ENCODE peak calls at places on chromosomes 3 and 15, in four cellular contexts. D is suprapubic skin, H is stomach, K is A549. V is an unnamed sample.

GRCh38 chr3:149466192-149466591 is 8.3 kb upstream of the TM4SF4 start:
- DNase-seq in H (no peak), K (peak; percentile 36), D (no peak), V (no peak)

GRCh38 chr3:109618766-109619378 is 281.5 kb upstream of the DPPA4 start:
- DNase-seq in D (no peak), H (no peak), K (no peak), V (no peak)

GRCh38 chr15:37095993-37096877 is 4.1 kb downstream of the MEIS2 start:
- DNase-seq in D (peak; percentile 64), H (no peak), K (no peak), V (peak; percentile 81)

GRCh38 chr15:52068004-52068403 is 44.6 kb downstream of the BCL2L10 start:
- DNase-seq in D (no peak), K (no peak), H (no peak), V (no peak)

GRCh38 chr3:113535898-113536297 is 3.5 kb downstream of the SIDT1 start:
- DNase-seq in D (no peak), K (peak; percentile 41), H (no peak), V (no peak)

GRCh38 chr15:60912984-60913697 is 316.0 kb downstream of the RORA start:
- DNase-seq in H (peak; percentile 42), D (no peak), K (no peak), V (no peak)

GRCh38 chr3:25438791-25439555 is 10.9 kb downstream of the RARB start:
- DNase-seq in H (no peak), K (no peak), D (no peak), V (no peak)

GRCh38 chr3:109275702-109276293 is 40.5 kb downstream of the DPPA2 start:
- DNase-seq in H (peak; percentile 28), K (peak; percentile 64), D (no peak), V (no peak)

GRCh38 chr3:134338516-134339261 is 35.6 kb downstream of the AMOTL2 start:
- DNase-seq in D (no peak), H (no peak), K (no peak), V (no peak)

GRCh38 chr3:87128006-87128405 is 99.1 kb upstream of the CHMP2B start:
- DNase-seq in D (no peak), K (no peak), H (no peak), V (no peak)

GRCh38 chr3:126664591-126665214 is 9.8 kb upstream of the TXNRD3 start:
- DNase-seq in D (no peak), H (no peak), K (peak; percentile 10), V (no peak)

GRCh38 chr3:27533718-27534578 is 49.8 kb upstream of the SLC4A7 start:
- DNase-seq in H (peak; percentile 28), K (peak; percentile 98), D (peak; percentile 80), V (peak; percentile 85)

GRCh38 chr3:113626513-113627371 is 69.7 kb downstream of the USF3 start:
- DNase-seq in K (peak; percentile 82), D (no peak), H (peak; percentile 44), V (peak; percentile 82)

GRCh38 chr3:64185436-64185835 is 39.8 kb downstream of the PRICKLE2 start:
- DNase-seq in H (no peak), K (no peak), D (no peak), V (no peak)

GRCh38 chr3:86785381-86785780 is 205.6 kb downstream of the VGLL3 start:
- DNase-seq in K (peak; percentile 27), H (no peak), D (no peak), V (no peak)

GRCh38 chr3:30704931-30705890 is 98.8 kb downstream of the TGFBR2 start:
- DNase-seq in K (no peak), H (no peak), D (no peak), V (no peak)

GRCh38 chr3:9721698-9722057 is 9.9 kb upstream of the BRPF1 start:
- DNase-seq in H (no peak), D (no peak), K (no peak), V (no peak)

GRCh38 chr3:57169872-57170623 is 4.9 kb upstream of the IL17RD start:
- DNase-seq in H (peak; percentile 81), K (peak; percentile 70), D (peak; percentile 85), V (peak; percentile 87)

GRCh38 chr15:73647259-73648026 is 14.3 kb upstream of the NPTN start:
- DNase-seq in H (no peak), D (no peak), K (peak; percentile 34), V (no peak)

GRCh38 chr3:165158011-165158410 is 38.2 kb downstream of the SLITRK3 start:
- DNase-seq in D (no peak), K (no peak), H (no peak), V (no peak)

GRCh38 chr3:53159415-53160135 is 1.4 kb upstream of the PRKCD start:
- DNase-seq in H (peak; percentile 94), K (peak; percentile 20), D (no peak), V (no peak)

GRCh38 chr3:172323894-172324590 is 124.2 kb downstream of the GHSR start:
- DNase-seq in K (peak; percentile 21), H (peak; percentile 43), D (no peak), V (no peak)

GRCh38 chr3:101994386-101994785 is 145.1 kb downstream of the NFKBIZ start:
- DNase-seq in K (no peak), H (no peak), D (no peak), V (no peak)

GRCh38 chr3:36132214-36132613 is 248.1 kb upstream of the STAC start:
- DNase-seq in D (no peak), K (no peak), H (no peak), V (no peak)

GRCh38 chr3:169173231-169173630 is 490.3 kb downstream of the MECOM start:
- DNase-seq in H (no peak), K (no peak), D (no peak), V (no peak)

GRCh38 chr15:80426316-80426715 is 22.1 kb downstream of the ARNT2 start:
- DNase-seq in K (no peak), H (no peak), D (no peak), V (no peak)

GRCh38 chr3:15097889-15098288 is 1.1 kb downstream of the RBSN start:
- DNase-seq in K (no peak), D (no peak), H (no peak), V (no peak)

GRCh38 chr3:175002732-175003143 is 143.6 kb downstream of the NAALADL2 start:
- DNase-seq in H (no peak), D (no peak), K (no peak), V (no peak)

DNA sequence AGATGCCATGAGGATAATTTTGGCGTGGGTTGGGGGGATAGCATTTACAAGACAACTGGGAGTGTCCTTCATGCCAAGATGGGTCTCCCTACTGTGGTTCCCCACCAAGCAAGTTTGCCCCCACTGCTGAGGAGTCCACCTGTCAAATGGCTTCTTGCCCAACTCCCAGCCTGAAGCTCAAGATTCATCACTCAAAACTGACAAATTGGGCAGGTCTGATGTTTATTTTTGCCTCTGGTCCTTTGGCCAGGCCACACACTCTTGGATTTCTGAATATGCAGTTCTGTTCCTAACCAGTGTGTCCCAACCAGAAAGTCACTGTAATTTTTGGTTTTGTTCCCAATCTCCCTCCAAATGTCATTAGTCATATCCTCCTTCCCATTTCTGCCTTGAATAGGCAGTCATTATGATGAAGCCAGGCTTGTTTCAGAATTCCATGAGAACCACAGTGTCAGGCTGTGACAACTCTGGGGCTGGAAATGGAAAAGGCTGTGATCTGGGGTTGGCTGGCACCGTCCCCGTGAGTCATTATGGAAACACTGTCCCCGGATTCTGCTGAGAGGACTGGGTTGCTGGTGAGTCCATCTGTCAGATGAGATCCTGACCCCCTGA is 29.3 kb upstream of the MEF2A start:
- DNase-seq in K (no peak), H (no peak), D (peak; percentile 76), V (peak; percentile 71)
- H3K27ac ChIP-seq in K (no peak overlapping the region), H (no peak overlapping the region), D (peak overlapping the region; percentile 50), V (peak overlapping the region; percentile 7)

GRCh38 chr15:25933456-25934158 is 70.5 kb upstream of the ATP10A start:
- DNase-seq in H (peak; percentile 61), D (peak; percentile 71), K (peak; percentile 85), V (peak; percentile 88)
- TF ChIP-seq CTCF in H (no peak), D (peak; percentile 53), K (peak; percentile 61), V (peak; percentile 34)

GRCh38 chr3:16506451-16506850 is 7.0 kb downstream of the RFTN1 start:
- DNase-seq in H (no peak), D (no peak), K (no peak), V (no peak)

GRCh38 chr3:16506884-16507409 is 6.6 kb downstream of the RFTN1 start:
- DNase-seq in H (no peak), K (no peak), D (no peak), V (no peak)

GRCh38 chr3:16504242-16504641 is 9.3 kb downstream of the RFTN1 start:
- DNase-seq in K (no peak), H (no peak), D (no peak), V (no peak)

GRCh38 chr3:16503191-16503776 is 10.2 kb downstream of the RFTN1 start:
- DNase-seq in H (no peak), D (no peak), K (no peak), V (no peak)

GRCh38 chr3:16504692-16505091 is 8.8 kb downstream of the RFTN1 start:
- DNase-seq in D (no peak), K (no peak), H (no peak), V (no peak)
- TF ChIP-seq EP300 in D (no peak), K (no peak), H (no peak), V (no peak)

GRCh38 chr15:90877996-90878395 is 6.3 kb upstream of the FES start:
- DNase-seq in H (no peak), D (no peak), K (no peak), V (no peak)

GRCh38 chr15:90877315-90877714 is 7.0 kb upstream of the FES start:
- DNase-seq in H (no peak), K (no peak), D (no peak), V (no peak)

GRCh38 chr15:90875549-90875981 is 7.2 kb downstream of the FURIN start:
- DNase-seq in H (no peak), K (no peak), D (peak; percentile 62), V (no peak)

GRCh38 chr15:90876046-90876445 is 7.7 kb downstream of the FURIN start:
- DNase-seq in D (no peak), K (no peak), H (no peak), V (no peak)

GRCh38 chr15:90876512-90877170 is 7.7 kb upstream of the FES start:
- DNase-seq in D (no peak), H (no peak), K (no peak), V (no peak)
- H3K27ac ChIP-seq in D (no peak overlapping the region), H (no peak overlapping the region), K (no peak overlapping the region), V (no peak overlapping the region)

GRCh38 chr3:129120254-129121004 is 1.2 kb downstream of the RAB43 start:
- DNase-seq in K (peak; percentile 67), D (peak; percentile 95), H (peak; percentile 88), V (peak; percentile 94)
- TF ChIP-seq CTCF in K (no peak), D (peak; percentile 31), H (no peak), V (no peak)